ENCODE peak calls at places on chromosomes 4 and X, in nine cellular contexts. Z is heart left ventricle, F is hepatocyte, O is tibial artery, Y is H1, B is tibial nerve, E is mesendoderm, R is RWPE1, M is uterus. L is an unnamed sample.

GRCh38 chr4:26822546-26822945 is 38.1 kb upstream of the STIM2 start:
- DNase-seq in E (no peak), Y (no peak), R (no peak), O (no peak), B (no peak), F (no peak), M (no peak), Z (no peak), L (no peak)

GRCh38 chr4:52984469-52984868 is 122.4 kb downstream of the RASL11B start:
- DNase-seq in F (no peak), O (no peak), E (no peak), R (no peak), Y (no peak), M (no peak), B (no peak), Z (no peak), L (no peak)

GRCh38 chr4:17502764-17503163 is 9.1 kb downstream of the QDPR start:
- DNase-seq in F (no peak), M (no peak), Z (no peak), B (no peak), R (no peak), E (no peak), Y (no peak), O (no peak), L (no peak)

GRCh38 chr4:6487466-6487865 is 15.1 kb upstream of the PPP2R2C start:
- DNase-seq in R (no peak), M (no peak), O (no peak), E (no peak), B (no peak), F (no peak), Y (no peak), Z (no peak), L (no peak)

GRCh38 chr4:70747874-70748273 is 26.1 kb downstream of the RUFY3 start:
- DNase-seq in B (no peak), F (no peak), O (no peak), Y (no peak), R (no peak), M (no peak), E (no peak), Z (no peak), L (no peak)

GRCh38 chr4:181777518-181777917 is 465.7 kb upstream of the TENM3 start:
- DNase-seq in E (no peak), O (no peak), F (no peak), B (no peak), Z (no peak), Y (no peak), M (no peak), R (no peak), L (no peak)

GRCh38 chr4:25842229-25842840 is 20.5 kb downstream of the SEL1L3 start:
- DNase-seq in Y (peak), Z (no peak), E (peak), F (no peak), R (no peak), B (no peak), O (no peak), M (no peak), L (no peak)

GRCh38 chrX:150753968-150754367 is 60.8 kb downstream of the MTMR1 start:
- DNase-seq in O (no peak), Z (no peak), F (no peak), R (no peak), E (no peak), Y (no peak), B (no peak), M (no peak), L (no peak)

GRCh38 chrX:38225093-38225492 is 4.4 kb upstream of the SRPX start:
- DNase-seq in Y (no peak), B (no peak), O (no peak), F (no peak), E (peak), R (no peak), M (no peak), Z (no peak), L (no peak)

GRCh38 chr4:169268951-169269781 is 1.6 kb downstream of the SH3RF1 start:
- DNase-seq in F (peak), B (no peak), Z (no peak), Y (peak), M (no peak), R (no peak), O (no peak), E (no peak), L (no peak)

GRCh38 chr4:156830356-156830755 is 141.2 kb downstream of the PDGFC start:
- DNase-seq in B (no peak), O (no peak), R (no peak), Z (no peak), F (no peak), M (no peak), Y (no peak), E (no peak), L (no peak)

GRCh38 chrX:150844016-150844415 is 54.5 kb downstream of the CD99L2 start:
- DNase-seq in M (no peak), O (no peak), B (no peak), R (peak), Y (no peak), E (peak), Z (no peak), F (no peak), L (no peak)

GRCh38 chrX:100447563-100448397 is 37.7 kb upstream of the PCDH19 start:
- DNase-seq in E (peak), B (peak), M (peak), O (no peak), R (peak), Y (peak), Z (peak), F (peak), L (no peak)

GRCh38 chrX:39601193-39602085 is 496.3 kb downstream of the BCOR start:
- DNase-seq in F (no peak), R (no peak), Z (no peak), B (no peak), M (no peak), O (no peak), E (no peak), Y (no peak), L (no peak)

GRCh38 chr4:109571494-109571893 is 11.4 kb downstream of the MCUB start:
- DNase-seq in E (no peak), Y (no peak), M (no peak), Z (no peak), O (no peak), R (no peak), F (no peak), B (no peak), L (no peak)

GRCh38 chr4:15376594-15376993 is 51.2 kb upstream of the C1QTNF7 start:
- DNase-seq in F (no peak), E (no peak), Y (no peak), M (no peak), B (no peak), Z (no peak), O (no peak), R (peak), L (no peak)

GRCh38 chr4:143035661-143036060 is 149.1 kb upstream of the USP38 start:
- DNase-seq in M (no peak), B (no peak), R (no peak), Z (no peak), E (no peak), F (no peak), O (no peak), Y (no peak), L (no peak)

DNA sequence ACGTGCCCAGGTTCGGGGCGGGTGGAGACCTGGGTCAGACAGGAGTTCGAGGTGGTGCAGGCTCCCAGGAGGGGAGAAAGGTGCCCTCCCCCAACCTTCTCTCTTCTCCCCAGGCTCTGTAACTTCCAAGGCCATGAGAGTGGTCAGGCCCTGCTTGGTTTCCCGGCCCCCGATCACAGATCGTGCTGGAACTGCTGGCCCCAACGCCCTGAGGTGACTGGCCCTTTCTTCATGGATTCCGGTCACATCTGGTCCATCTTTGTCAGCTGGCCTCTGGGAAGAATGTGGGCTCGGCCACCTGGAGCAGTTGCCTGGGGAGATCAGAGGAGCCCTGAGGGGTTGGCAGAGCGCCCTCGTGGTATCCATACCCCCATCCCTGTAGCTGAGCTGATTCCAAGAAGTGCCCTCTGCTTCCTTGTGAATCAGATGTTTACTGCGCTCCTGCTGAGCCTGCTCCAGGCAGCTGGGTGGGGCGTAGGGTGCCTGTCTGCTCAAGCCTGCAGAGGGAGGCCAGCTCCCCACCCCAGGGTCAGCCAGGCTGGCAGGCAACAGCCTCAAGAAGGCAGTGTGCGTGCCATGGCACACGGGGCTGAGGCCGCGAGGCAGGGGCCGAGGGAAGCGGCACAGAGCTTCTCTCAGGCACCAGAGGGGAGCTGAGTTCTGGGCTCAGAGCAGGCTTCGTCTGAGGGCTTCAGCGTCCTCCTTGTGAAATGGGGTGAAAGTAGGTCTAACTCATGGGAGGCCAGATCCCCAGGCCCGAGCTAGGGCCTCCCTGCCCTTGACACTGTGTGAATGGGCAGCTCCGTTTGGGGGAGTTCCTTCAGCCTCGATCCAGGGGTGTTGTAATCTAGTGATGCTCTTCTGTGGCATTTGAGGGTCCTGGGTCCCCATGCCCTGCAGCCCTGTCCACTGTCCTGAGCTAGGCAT is 3.6 kb downstream of the SH3BP2 start:
- DNase-seq in Z (peak), B (peak), F (peak), E (no peak), Y (no peak), O (peak), R (peak), M (peak), L (peak)
- H3K27ac ChIP-seq in Z (peak), B (peak), F (peak), E (no peak), Y (no peak), O (peak), R (peak), M (no peak), L (no peak)

DNA sequence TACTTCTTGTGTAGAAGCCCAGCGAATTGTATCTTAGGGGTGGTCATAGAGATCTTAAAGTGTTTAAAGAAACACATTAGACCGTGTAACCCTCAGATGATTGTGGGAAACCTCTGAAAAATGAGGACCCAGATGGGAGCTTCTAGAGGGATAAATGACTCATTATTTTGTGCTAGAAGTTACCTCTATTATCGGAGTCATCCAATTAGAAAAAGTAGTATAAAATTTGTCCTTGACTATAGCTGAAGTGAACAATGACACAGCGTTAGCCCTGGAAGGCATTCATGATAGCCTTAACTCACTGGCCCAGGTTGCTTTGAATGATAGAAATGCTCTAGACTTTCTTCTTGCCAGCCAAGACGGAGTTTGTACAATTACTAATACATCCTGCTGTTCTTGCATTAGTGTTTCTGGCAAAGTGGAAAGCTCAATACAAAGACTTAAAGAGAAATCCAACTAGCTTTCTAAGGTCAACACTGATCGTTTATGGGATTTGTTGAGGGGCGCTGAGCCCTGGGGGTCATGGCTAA is 178.9 kb upstream of the VEGFC start:
- DNase-seq in Y (no peak), B (no peak), M (no peak), F (no peak), R (no peak), O (no peak), E (no peak), Z (no peak), L (no peak)
- H3K27ac ChIP-seq in Y (no peak), B (no peak), M (no peak), F (no peak), R (no peak), O (no peak), E (no peak), Z (no peak), L (no peak)

DNA sequence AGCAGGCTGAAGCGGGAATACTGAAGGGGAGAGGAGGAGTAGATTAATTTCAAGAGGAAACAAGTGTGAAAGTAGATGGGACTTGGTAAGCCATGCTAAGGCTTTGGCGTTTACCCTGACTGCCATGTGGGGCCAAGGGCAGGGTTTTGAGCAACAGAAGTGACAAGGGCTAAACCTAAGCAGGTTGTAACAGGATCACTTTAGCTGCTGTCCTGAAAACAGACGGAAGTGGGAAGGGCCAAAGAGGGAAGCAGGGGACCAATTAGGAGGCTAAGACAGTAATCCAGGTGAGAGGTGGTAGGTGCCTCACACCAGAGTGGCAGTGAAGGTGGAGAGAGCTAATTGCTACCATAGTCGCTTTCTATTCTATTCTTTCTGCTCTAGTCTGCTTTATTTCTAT is 166.5 kb downstream of the PJA1 start:
- DNase-seq in O (no peak), B (no peak), F (no peak), M (no peak), Y (peak), E (no peak), R (no peak), Z (no peak), L (no peak)
- H3K27ac ChIP-seq in O (no peak), B (no peak), F (no peak), M (no peak), Y (no peak), E (no peak), R (peak), Z (no peak), L (no peak)

GRCh38 chr4:38757945-38758344 is 24.8 kb downstream of the TLR10 start:
- DNase-seq in F (peak), Z (no peak), B (no peak), R (no peak), M (no peak), O (no peak), Y (no peak), E (peak), L (no peak)

GRCh38 chr4:38759790-38760122 is 23.0 kb downstream of the TLR10 start:
- DNase-seq in M (no peak), O (no peak), Y (no peak), Z (no peak), R (no peak), F (no peak), E (no peak), B (no peak), L (no peak)

GRCh38 chr4:38762560-38762959 is 20.2 kb downstream of the TLR10 start:
- DNase-seq in O (no peak), E (no peak), R (no peak), F (no peak), Z (no peak), B (no peak), Y (no peak), M (no peak), L (no peak)

GRCh38 chr4:38759077-38759789 is 23.6 kb downstream of the TLR10 start:
- DNase-seq in O (peak), Z (peak), M (peak), R (peak), B (peak), F (peak), Y (peak), E (peak), L (no peak)

GRCh38 chr4:38760915-38761314 is 21.9 kb downstream of the TLR10 start:
- DNase-seq in Y (no peak), O (no peak), E (no peak), Z (no peak), R (no peak), F (no peak), M (no peak), B (no peak), L (no peak)
- H3K27ac ChIP-seq in Y (no peak), O (no peak), E (no peak), Z (no peak), R (no peak), F (no peak), M (no peak), B (peak), L (no peak)

DNA sequence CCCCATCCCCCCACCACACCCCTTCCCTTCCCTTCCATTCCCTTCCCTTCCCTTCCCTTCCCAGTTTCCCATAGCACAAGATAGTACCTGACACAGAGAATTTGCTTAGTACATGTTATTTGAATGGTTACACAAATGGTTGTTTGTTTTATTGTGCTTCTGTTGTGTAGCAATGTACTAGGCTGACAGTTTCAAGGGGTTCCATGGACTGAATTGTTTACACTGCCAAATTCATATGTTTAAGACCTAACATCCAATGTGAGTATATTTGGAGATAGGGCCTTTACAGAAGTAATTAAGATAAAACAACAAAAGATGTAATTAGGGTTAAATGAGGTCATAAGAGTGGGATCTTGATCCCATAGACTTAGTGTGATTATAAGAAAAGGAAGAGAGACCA is 133.5 kb downstream of the FRAS1 start:
- DNase-seq in O (no peak), Z (no peak), F (no peak), Y (no peak), E (no peak), B (no peak), R (no peak), M (no peak), L (no peak)
- H3K27ac ChIP-seq in O (no peak), Z (no peak), F (no peak), Y (no peak), E (no peak), B (no peak), R (no peak), M (no peak), L (no peak)

GRCh38 chr4:155403886-155404285 is 27.1 kb upstream of the MAP9 start:
- DNase-seq in Z (no peak), O (no peak), E (peak), B (no peak), M (no peak), R (peak), Y (no peak), F (peak), L (no peak)

GRCh38 chr4:155408796-155409195 is 32.0 kb upstream of the MAP9 start:
- DNase-seq in Y (no peak), O (no peak), R (no peak), B (no peak), M (no peak), Z (no peak), F (no peak), E (no peak), L (no peak)

GRCh38 chr4:155402941-155403340 is 26.2 kb upstream of the MAP9 start:
- DNase-seq in E (peak), M (no peak), Y (no peak), Z (no peak), O (no peak), F (peak), R (no peak), B (no peak), L (no peak)

GRCh38 chr4:155407480-155407879 is 30.7 kb upstream of the MAP9 start:
- DNase-seq in Y (no peak), O (no peak), Z (no peak), B (no peak), E (no peak), M (no peak), F (no peak), R (no peak), L (no peak)

DNA sequence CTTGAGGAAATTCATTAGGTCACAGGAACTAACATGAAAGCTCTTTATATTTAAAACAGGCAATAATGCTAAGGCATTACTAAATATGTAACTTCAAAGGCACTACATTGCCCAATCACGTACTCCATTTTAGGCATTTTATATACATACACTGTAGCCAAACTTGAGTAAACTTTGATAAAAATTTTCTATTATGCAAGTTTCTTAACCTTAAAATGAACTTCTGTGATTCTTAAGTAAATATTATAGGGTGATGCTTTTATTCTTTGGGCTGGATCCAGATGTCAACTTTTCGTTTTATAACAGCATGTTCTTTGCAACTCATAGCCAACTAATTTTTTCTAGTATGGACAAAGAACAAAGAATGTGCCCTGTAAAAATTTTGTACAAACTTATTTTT is 28.3 kb upstream of the MAP9 start:
- DNase-seq in M (no peak), R (no peak), E (no peak), B (no peak), Y (no peak), O (no peak), F (no peak), Z (no peak), L (no peak)
- H3K27ac ChIP-seq in M (no peak), R (no peak), E (no peak), B (no peak), Y (no peak), O (no peak), F (no peak), Z (no peak), L (no peak)

GRCh38 chr4:42641155-42641554 is 15.8 kb downstream of the ATP8A1 start:
- DNase-seq in F (peak), M (no peak), E (no peak), B (no peak), O (no peak), Z (no peak), R (no peak), Y (no peak), L (no peak)
- H3K27ac ChIP-seq in F (peak), M (no peak), E (no peak), B (no peak), O (no peak), Z (no peak), R (no peak), Y (no peak), L (no peak)

GRCh38 chrX:3962511-3963350 is 249.3 kb upstream of the PRKX start:
- DNase-seq in E (peak), B (no peak), R (no peak), Z (no peak), M (no peak), F (peak), O (no peak), Y (no peak), L (no peak)
- H3K27ac ChIP-seq in E (no peak), B (no peak), R (no peak), Z (no peak), M (no peak), F (no peak), O (no peak), Y (no peak), L (no peak)